ENCODE peak calls at places on chromosomes 11 and 22, in four cellular contexts. B is GM10248, C is NCI-H2171, M is left cardiac atrium. P is an unnamed sample.

GRCh38 chr22:36358533-36359171 is 29.1 kb downstream of the MYH9 start:
- DNase-seq in B (no peak), C (no peak), M (no peak), P (no peak)

GRCh38 chr11:73398132-73398526 is 21.9 kb downstream of the RELT start:
- DNase-seq in B (no peak), C (no peak), M (no peak), P (no peak)

GRCh38 chr11:123430736-123431356 is 777 bp downstream of the GRAMD1B start:
- DNase-seq in B (peak), C (no peak), M (peak), P (peak)

GRCh38 chr11:1543606-1544263 is 28.3 kb downstream of the DUSP8 start:
- DNase-seq in B (no peak), C (no peak), M (no peak), P (no peak)

GRCh38 chr11:78268516-78269410 is 80.0 kb downstream of the USP35 start:
- DNase-seq in B (no peak), C (no peak), M (peak), P (no peak)

GRCh38 chr22:44259366-44260215 is 53.2 kb downstream of the SHISAL1 start:
- DNase-seq in B (no peak), C (no peak), M (no peak), P (no peak)

GRCh38 chr11:12784987-12785386 is 110.8 kb downstream of the TEAD1 start:
- DNase-seq in B (no peak), C (no peak), M (no peak), P (no peak)

GRCh38 chr22:31826443-31826842 is 72.6 kb downstream of the DEPDC5 start:
- DNase-seq in B (no peak), C (no peak), M (no peak), P (no peak)

GRCh38 chr11:38814670-38815069 is 2216.6 kb upstream of the RAG2 start:
- DNase-seq in B (no peak), C (no peak), M (no peak), P (no peak)

GRCh38 chr22:36546092-36546804 is 17.3 kb upstream of the EIF3D start:
- DNase-seq in B (peak), C (peak), M (peak), P (peak)

GRCh38 chr11:102385053-102385976 is 38.3 kb downstream of the BIRC2 start:
- DNase-seq in B (no peak), C (no peak), M (no peak), P (no peak)

GRCh38 chr22:29330291-29330690 is 14.8 kb upstream of the RASL10A start:
- DNase-seq in B (no peak), C (no peak), M (no peak), P (no peak)

GRCh38 chr22:33917744-33918406 is 2.4 kb downstream of the LARGE1 start:
- DNase-seq in B (peak), C (no peak), M (no peak), P (no peak)

GRCh38 chr11:12042215-12042676 is 33.8 kb upstream of the DKK3 start:
- DNase-seq in B (no peak), C (no peak), M (no peak), P (peak)

GRCh38 chr11:14519692-14520085 is 497 bp downstream of the PSMA1 start:
- DNase-seq in B (no peak), C (no peak), M (no peak), P (peak)

P was measured in brain microvascular endothelial cell.